ENCODE peak calls at places on chromosome 14, in five cellular contexts. One of them, this sample, is unnamed.

GRCh38 chr14:54695196-54695595 is 128.3 kb downstream of the SAMD4A start:
- DNase-seq in cardiac muscle cell: no peak
- DNase-seq in right lobe of liver: no peak
- DNase-seq in psoas muscle: no peak
- DNase-seq in body of pancreas: no peak
- DNase-seq in this sample: peak; percentile 46

GRCh38 chr14:106094654-106095189 is 568.3 kb downstream of the TMEM121 start:
- DNase-seq in body of pancreas: peak; percentile 28
- DNase-seq in cardiac muscle cell: no peak
- DNase-seq in right lobe of liver: no peak
- DNase-seq in psoas muscle: peak; percentile 52
- DNase-seq in this sample: no peak

GRCh38 chr14:71061458-71061857 is 154.2 kb downstream of the PCNX1 start:
- DNase-seq in cardiac muscle cell: peak; percentile 17
- DNase-seq in right lobe of liver: no peak
- DNase-seq in body of pancreas: no peak
- DNase-seq in psoas muscle: no peak
- DNase-seq in this sample: no peak

GRCh38 chr14:20690848-20691640 is 2.5 kb downstream of the ANG start:
- DNase-seq in psoas muscle: no peak
- DNase-seq in body of pancreas: peak; percentile 66
- DNase-seq in cardiac muscle cell: peak; percentile 84
- DNase-seq in right lobe of liver: no peak
- DNase-seq in this sample: no peak

GRCh38 chr14:64915797-64916196 is 1.5 kb downstream of the CHURC1 start:
- DNase-seq in body of pancreas: no peak
- DNase-seq in psoas muscle: no peak
- DNase-seq in right lobe of liver: no peak
- DNase-seq in cardiac muscle cell: no peak
- DNase-seq in this sample: no peak

GRCh38 chr14:95274283-95274682 is 45.4 kb downstream of the CLMN start:
- DNase-seq in right lobe of liver: no peak
- DNase-seq in body of pancreas: no peak
- DNase-seq in cardiac muscle cell: no peak
- DNase-seq in psoas muscle: no peak
- DNase-seq in this sample: no peak

GRCh38 chr14:72164420-72165150 is 232.4 kb downstream of the RGS6 start:
- DNase-seq in right lobe of liver: no peak
- DNase-seq in psoas muscle: no peak
- DNase-seq in cardiac muscle cell: no peak
- DNase-seq in body of pancreas: no peak
- DNase-seq in this sample: no peak

GRCh38 chr14:45679852-45680251 is 426.9 kb upstream of the MIS18BP1 start:
- DNase-seq in body of pancreas: no peak
- DNase-seq in right lobe of liver: no peak
- DNase-seq in psoas muscle: no peak
- DNase-seq in cardiac muscle cell: peak; percentile 29
- DNase-seq in this sample: no peak

GRCh38 chr14:72553656-72554055 is 340.2 kb downstream of the DPF3 start:
- DNase-seq in body of pancreas: no peak
- DNase-seq in psoas muscle: no peak
- DNase-seq in right lobe of liver: no peak
- DNase-seq in cardiac muscle cell: peak; percentile 20
- DNase-seq in this sample: no peak

GRCh38 chr14:68736519-68736918 is 56.3 kb downstream of the ZFP36L1 start:
- DNase-seq in cardiac muscle cell: no peak
- DNase-seq in right lobe of liver: no peak
- DNase-seq in body of pancreas: no peak
- DNase-seq in psoas muscle: no peak
- DNase-seq in this sample: peak; percentile 14

DNA sequence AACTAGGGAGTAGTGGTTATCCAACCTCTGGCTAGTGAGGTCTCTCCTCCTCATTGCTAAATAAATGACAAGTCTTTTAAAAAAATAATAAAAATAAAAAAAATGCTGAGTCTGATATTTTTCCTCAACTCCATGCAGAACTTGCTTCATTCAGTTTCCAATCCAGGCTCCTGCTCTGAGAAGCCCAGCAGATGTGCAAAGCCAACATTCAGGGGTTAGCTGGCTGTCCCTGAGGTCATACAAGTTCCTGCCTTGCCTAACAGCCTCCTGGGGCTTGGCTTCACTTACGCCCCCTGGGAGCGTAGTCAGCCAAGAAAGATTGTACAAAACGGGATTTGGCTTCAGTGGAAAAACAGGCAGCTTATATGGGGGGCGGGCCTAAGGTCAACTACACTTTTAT is 23.3 kb downstream of the RTRAF start:
- DNase-seq in cardiac muscle cell: peak; percentile 93
- DNase-seq in right lobe of liver: peak; percentile 59
- DNase-seq in psoas muscle: peak; percentile 79
- DNase-seq in body of pancreas: peak; percentile 34
- DNase-seq in this sample: peak; percentile 34
- TF ChIP-seq CTCF in cardiac muscle cell: no peak
- TF ChIP-seq CTCF in right lobe of liver: no peak
- TF ChIP-seq CTCF in psoas muscle: no peak
- TF ChIP-seq CTCF in body of pancreas: no peak
- TF ChIP-seq CTCF in this sample: no peak

GRCh38 chr14:74616996-74617700 is 5.1 kb upstream of the LTBP2 start:
- DNase-seq in psoas muscle: peak; percentile 37
- DNase-seq in body of pancreas: no peak
- DNase-seq in right lobe of liver: no peak
- DNase-seq in cardiac muscle cell: peak; percentile 82
- DNase-seq in this sample: no peak
- H3K4me1 ChIP-seq in psoas muscle: no peaks in the 10 kb centered on the region
- H3K4me1 ChIP-seq in body of pancreas: peaks cover 54% of the 10 kb centered on the region
- H3K4me1 ChIP-seq in right lobe of liver: peaks cover 17% of the 10 kb centered on the region
- H3K4me1 ChIP-seq in cardiac muscle cell: peaks cover 8% of the 10 kb centered on the region
- H3K4me1 ChIP-seq in this sample: peaks cover 15% of the 10 kb centered on the region

DNA sequence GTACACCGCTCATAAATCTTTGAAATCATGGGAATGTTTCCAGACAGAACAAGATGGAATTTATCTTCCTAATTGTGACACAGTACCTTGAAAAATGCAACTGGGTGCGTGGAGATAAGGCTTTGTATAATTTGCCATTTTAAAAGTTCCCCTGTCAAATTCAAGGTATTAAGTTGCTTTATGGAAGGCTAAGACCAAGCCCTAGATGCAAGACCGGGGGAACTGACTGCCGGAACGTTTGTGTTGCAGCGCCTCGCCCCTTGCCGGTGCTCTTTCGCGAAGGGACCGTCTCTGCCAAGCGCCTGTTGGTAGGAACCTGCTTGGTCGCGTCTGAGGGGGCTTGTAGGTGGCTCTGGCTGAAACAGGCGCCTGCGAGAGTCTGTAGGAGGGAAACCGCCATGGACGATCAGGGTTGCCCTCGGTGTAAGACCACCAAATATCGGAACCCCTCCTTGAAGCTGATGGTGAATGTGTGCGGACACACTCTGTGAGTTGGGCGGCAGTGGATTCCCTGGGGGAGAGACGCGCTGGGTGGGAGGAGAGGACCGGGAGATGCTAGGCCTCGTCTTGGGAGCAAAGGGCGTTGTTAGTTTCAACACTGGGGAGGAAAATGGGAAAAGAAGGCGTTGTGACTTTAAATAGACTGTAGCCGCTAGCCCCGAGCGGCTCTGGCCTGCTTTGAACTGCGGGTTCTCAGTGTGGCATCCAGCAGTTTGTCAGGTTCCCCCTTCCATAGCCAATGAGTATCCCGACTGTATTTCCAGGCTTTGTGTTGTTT is at the start of gene MNAT1:
- DNase-seq in right lobe of liver: peak; percentile 79
- DNase-seq in psoas muscle: peak; percentile 87
- DNase-seq in body of pancreas: peak; percentile 76
- DNase-seq in cardiac muscle cell: peak; percentile 91
- DNase-seq in this sample: peak; percentile 77
- TF ChIP-seq CTCF in right lobe of liver: no peak
- TF ChIP-seq CTCF in psoas muscle: no peak
- TF ChIP-seq CTCF in body of pancreas: peak; percentile 16
- TF ChIP-seq CTCF in cardiac muscle cell: peak; percentile 5
- TF ChIP-seq CTCF in this sample: peak; percentile 23

GRCh38 chr14:103528512-103529382 is at the start of gene TRMT61A:
- DNase-seq in right lobe of liver: peak; percentile 93
- DNase-seq in psoas muscle: peak; percentile 94
- DNase-seq in cardiac muscle cell: peak; percentile 94
- DNase-seq in body of pancreas: peak; percentile 92
- DNase-seq in this sample: peak; percentile 89

GRCh38 chr14:103528158-103528511 is 861 bp upstream of the TRMT61A start:
- DNase-seq in right lobe of liver: no peak
- DNase-seq in body of pancreas: no peak
- DNase-seq in cardiac muscle cell: peak; percentile 37
- DNase-seq in psoas muscle: no peak
- DNase-seq in this sample: no peak

GRCh38 chr14:103527408-103528157 is 1.4 kb upstream of the TRMT61A start:
- DNase-seq in right lobe of liver: no peak
- DNase-seq in cardiac muscle cell: no peak
- DNase-seq in psoas muscle: no peak
- DNase-seq in body of pancreas: no peak
- DNase-seq in this sample: no peak

GRCh38 chr14:103526247-103526913 is 2.6 kb upstream of the TRMT61A start:
- DNase-seq in body of pancreas: no peak
- DNase-seq in cardiac muscle cell: no peak
- DNase-seq in psoas muscle: no peak
- DNase-seq in right lobe of liver: no peak
- DNase-seq in this sample: no peak

GRCh38 chr14:103526914-103527248 is 2.1 kb upstream of the TRMT61A start:
- DNase-seq in psoas muscle: no peak
- DNase-seq in body of pancreas: no peak
- DNase-seq in cardiac muscle cell: no peak
- DNase-seq in right lobe of liver: no peak
- DNase-seq in this sample: no peak
- H3K4me1 ChIP-seq in psoas muscle: peaks cover 24% of the 10 kb centered on the region
- H3K4me1 ChIP-seq in body of pancreas: peaks cover 85% of the 10 kb centered on the region
- H3K4me1 ChIP-seq in cardiac muscle cell: peaks cover 14% of the 10 kb centered on the region
- H3K4me1 ChIP-seq in right lobe of liver: peaks cover 27% of the 10 kb centered on the region
- H3K4me1 ChIP-seq in this sample: peaks cover 25% of the 10 kb centered on the region

GRCh38 chr14:56552615-56553014 is 27.0 kb upstream of the TMEM260 start:
- DNase-seq in body of pancreas: no peak
- DNase-seq in right lobe of liver: no peak
- DNase-seq in cardiac muscle cell: no peak
- DNase-seq in psoas muscle: no peak
- DNase-seq in this sample: no peak
- TF ChIP-seq CTCF in body of pancreas: no peak
- TF ChIP-seq CTCF in right lobe of liver: no peak
- TF ChIP-seq CTCF in cardiac muscle cell: no peak
- TF ChIP-seq CTCF in psoas muscle: no peak
- TF ChIP-seq CTCF in this sample: no peak

GRCh38 chr14:77240336-77240915 is 30.6 kb downstream of the NGB start:
- DNase-seq in cardiac muscle cell: no peak
- DNase-seq in body of pancreas: no peak
- DNase-seq in right lobe of liver: no peak
- DNase-seq in psoas muscle: peak; percentile 36
- DNase-seq in this sample: no peak
- H3K4me1 ChIP-seq in cardiac muscle cell: no peaks in the 10 kb centered on the region
- H3K4me1 ChIP-seq in body of pancreas: no peaks in the 10 kb centered on the region
- H3K4me1 ChIP-seq in right lobe of liver: no peaks in the 10 kb centered on the region
- H3K4me1 ChIP-seq in psoas muscle: no peaks in the 10 kb centered on the region
- H3K4me1 ChIP-seq in this sample: no peaks in the 10 kb centered on the region

GRCh38 chr14:23385840-23386657 is 9.2 kb downstream of the CMTM5 start:
- DNase-seq in right lobe of liver: no peak
- DNase-seq in psoas muscle: no peak
- DNase-seq in body of pancreas: peak; percentile 77
- DNase-seq in cardiac muscle cell: no peak
- DNase-seq in this sample: no peak
- TF ChIP-seq CTCF in right lobe of liver: no peak
- TF ChIP-seq CTCF in psoas muscle: no peak
- TF ChIP-seq CTCF in body of pancreas: no peak
- TF ChIP-seq CTCF in cardiac muscle cell: no peak
- TF ChIP-seq CTCF in this sample: no peak

GRCh38 chr14:90627478-90627877 is 188.8 kb downstream of the TTC7B start:
- DNase-seq in psoas muscle: peak; percentile 87
- DNase-seq in cardiac muscle cell: no peak
- DNase-seq in right lobe of liver: no peak
- DNase-seq in body of pancreas: no peak
- DNase-seq in this sample: peak; percentile 92
- H3K4me1 ChIP-seq in psoas muscle: peaks cover 64% of the 10 kb centered on the region
- H3K4me1 ChIP-seq in cardiac muscle cell: peaks cover 19% of the 10 kb centered on the region
- H3K4me1 ChIP-seq in right lobe of liver: no peaks in the 10 kb centered on the region
- H3K4me1 ChIP-seq in body of pancreas: peaks cover 24% of the 10 kb centered on the region
- H3K4me1 ChIP-seq in this sample: peaks cover 76% of the 10 kb centered on the region

This sample was measured in gastrocnemius medialis.